ENCODE peak calls at places on chromosomes 2 and 18, in nine cellular contexts. S, L, F, M, I, Q, K, U and T are unnamed samples.

GRCh38 chr2:206804326-206804725 is 38.9 kb downstream of the FASTKD2 start:
- DNase-seq in S (no peak), L (no peak), F (no peak), M (no peak), I (no peak), Q (no peak), K (no peak), U (no peak), T (no peak)

GRCh38 chr2:121118951-121119350 is 166.1 kb downstream of the TFCP2L1 start:
- DNase-seq in S (no peak), L (no peak), F (peak), M (no peak), I (no peak), Q (no peak), K (no peak), U (no peak), T (no peak)

GRCh38 chr2:204828191-204828590 is 282.9 kb downstream of the PARD3B start:
- DNase-seq in S (no peak), L (no peak), F (no peak), M (no peak), I (no peak), Q (no peak), K (no peak), U (no peak), T (no peak)

GRCh38 chr2:134782792-134783191 is 55.6 kb upstream of the ACMSD start:
- DNase-seq in S (no peak), L (no peak), F (no peak), M (no peak), I (no peak), Q (peak), K (no peak), U (peak), T (peak)

GRCh38 chr2:217512259-217512658 is 490.5 kb downstream of the TNS1 start:
- DNase-seq in S (no peak), L (no peak), F (no peak), M (no peak), I (no peak), Q (no peak), K (no peak), U (no peak), T (no peak)

GRCh38 chr2:180520816-180521595 is 459.4 kb upstream of the UBE2E3 start:
- DNase-seq in S (no peak), L (no peak), F (no peak), M (no peak), I (no peak), Q (no peak), K (no peak), U (no peak), T (peak)

GRCh38 chr18:14962626-14963025 is 214.7 kb downstream of the ANKRD30B start:
- DNase-seq in S (no peak), L (no peak), F (no peak), M (no peak), I (no peak), Q (no peak), K (no peak), U (no peak), T (no peak)

GRCh38 chr18:58180738-58181353 is 136.8 kb downstream of the NEDD4L start:
- DNase-seq in S (no peak), L (no peak), F (peak), M (no peak), I (no peak), Q (peak), K (no peak), U (peak), T (peak)

GRCh38 chr2:64354857-64355680 is 98.9 kb upstream of the LGALSL start:
- DNase-seq in S (no peak), L (no peak), F (no peak), M (no peak), I (no peak), Q (peak), K (no peak), U (no peak), T (peak)

GRCh38 chr2:37819228-37819627 is 105.9 kb upstream of the RMDN2 start:
- DNase-seq in S (no peak), L (no peak), F (no peak), M (no peak), I (no peak), Q (no peak), K (no peak), U (no peak), T (peak)

GRCh38 chr2:232592687-232593407 is 40.6 kb upstream of the EFHD1 start:
- DNase-seq in S (no peak), L (no peak), F (no peak), M (no peak), I (peak), Q (peak), K (no peak), U (no peak), T (peak)

GRCh38 chr18:56727399-56727798 is 76.2 kb downstream of the WDR7 start:
- DNase-seq in S (no peak), L (no peak), F (no peak), M (no peak), I (no peak), Q (no peak), K (no peak), U (no peak), T (no peak)

GRCh38 chr2:239245872-239246701 is 154.7 kb downstream of the HDAC4 start:
- DNase-seq in S (no peak), L (peak), F (no peak), M (no peak), I (peak), Q (no peak), K (no peak), U (no peak), T (no peak)

GRCh38 chr2:173355132-173355865 is 627 bp downstream of the CDCA7 start:
- DNase-seq in S (peak), L (peak), F (no peak), M (no peak), I (peak), Q (peak), K (peak), U (peak), T (peak)